ENCODE peak calls at places on chromosomes 12 and 14, in nine cellular contexts. One of them, this sample, is unnamed.

GRCh38 chr12:94704452-94704871 is 54.1 kb upstream of the TMCC3 start:
- ATAC-seq in mucosa of descending colon: peak; percentile 52
- ATAC-seq in effector memory CD8-positive, alpha-beta T cell: peak; percentile 88
- ATAC-seq in GM12878: no peak
- ATAC-seq in heart right ventricle: no peak
- ATAC-seq in A549: peak; percentile 93
- ATAC-seq in PC-3: peak; percentile 96
- ATAC-seq in activated T-cell treated with anti-CD3 and anti-CD28 coated beads, Interleukin-2, amount 50 U/mL, for 72 hours: no peak
- ATAC-seq in psoas muscle: no peak
- ATAC-seq in this sample: no peak

GRCh38 chr12:24997970-24998582 is 49.2 kb upstream of the BCAT1 start:
- ATAC-seq in effector memory CD8-positive, alpha-beta T cell: peak; percentile 81
- ATAC-seq in PC-3: no peak
- ATAC-seq in A549: no peak
- ATAC-seq in GM12878: peak; percentile 72
- ATAC-seq in heart right ventricle: no peak
- ATAC-seq in activated T-cell treated with anti-CD3 and anti-CD28 coated beads, Interleukin-2, amount 50 U/mL, for 72 hours: peak; percentile 56
- ATAC-seq in mucosa of descending colon: peak; percentile 63
- ATAC-seq in psoas muscle: peak; percentile 39
- ATAC-seq in this sample: peak; percentile 79

GRCh38 chr12:53820907-53821306 is 69.1 kb upstream of the CISTR start:
- ATAC-seq in A549: no peak
- ATAC-seq in GM12878: no peak
- ATAC-seq in psoas muscle: no peak
- ATAC-seq in mucosa of descending colon: no peak
- ATAC-seq in effector memory CD8-positive, alpha-beta T cell: no peak
- ATAC-seq in PC-3: no peak
- ATAC-seq in activated T-cell treated with anti-CD3 and anti-CD28 coated beads, Interleukin-2, amount 50 U/mL, for 72 hours: no peak
- ATAC-seq in heart right ventricle: no peak
- ATAC-seq in this sample: no peak

GRCh38 chr14:47539065-47539464 is 136.3 kb downstream of the MDGA2 start:
- ATAC-seq in A549: peak; percentile 30
- ATAC-seq in GM12878: peak; percentile 57
- ATAC-seq in psoas muscle: no peak
- ATAC-seq in heart right ventricle: no peak
- ATAC-seq in effector memory CD8-positive, alpha-beta T cell: no peak
- ATAC-seq in PC-3: peak; percentile 42
- ATAC-seq in activated T-cell treated with anti-CD3 and anti-CD28 coated beads, Interleukin-2, amount 50 U/mL, for 72 hours: no peak
- ATAC-seq in mucosa of descending colon: no peak
- ATAC-seq in this sample: no peak

GRCh38 chr14:89986475-89986874 is 30.7 kb downstream of the TDP1 start:
- ATAC-seq in PC-3: no peak
- ATAC-seq in activated T-cell treated with anti-CD3 and anti-CD28 coated beads, Interleukin-2, amount 50 U/mL, for 72 hours: no peak
- ATAC-seq in effector memory CD8-positive, alpha-beta T cell: no peak
- ATAC-seq in psoas muscle: no peak
- ATAC-seq in GM12878: no peak
- ATAC-seq in A549: no peak
- ATAC-seq in heart right ventricle: no peak
- ATAC-seq in mucosa of descending colon: no peak
- ATAC-seq in this sample: no peak

GRCh38 chr14:59425322-59425945 is 39.7 kb downstream of the GPR135 start:
- ATAC-seq in psoas muscle: peak; percentile 32
- ATAC-seq in A549: peak; percentile 55
- ATAC-seq in mucosa of descending colon: no peak
- ATAC-seq in PC-3: no peak
- ATAC-seq in activated T-cell treated with anti-CD3 and anti-CD28 coated beads, Interleukin-2, amount 50 U/mL, for 72 hours: no peak
- ATAC-seq in effector memory CD8-positive, alpha-beta T cell: no peak
- ATAC-seq in heart right ventricle: peak; percentile 51
- ATAC-seq in GM12878: no peak
- ATAC-seq in this sample: peak; percentile 22

GRCh38 chr14:50786821-50787464 is 44.0 kb downstream of the NIN start:
- ATAC-seq in PC-3: peak; percentile 65
- ATAC-seq in A549: no peak
- ATAC-seq in psoas muscle: no peak
- ATAC-seq in GM12878: no peak
- ATAC-seq in effector memory CD8-positive, alpha-beta T cell: no peak
- ATAC-seq in mucosa of descending colon: no peak
- ATAC-seq in activated T-cell treated with anti-CD3 and anti-CD28 coated beads, Interleukin-2, amount 50 U/mL, for 72 hours: peak; percentile 62
- ATAC-seq in heart right ventricle: no peak
- ATAC-seq in this sample: no peak

GRCh38 chr12:46895726-46896125 is 69.9 kb upstream of the SLC38A4 start:
- ATAC-seq in A549: no peak
- ATAC-seq in psoas muscle: no peak
- ATAC-seq in GM12878: no peak
- ATAC-seq in activated T-cell treated with anti-CD3 and anti-CD28 coated beads, Interleukin-2, amount 50 U/mL, for 72 hours: no peak
- ATAC-seq in mucosa of descending colon: no peak
- ATAC-seq in effector memory CD8-positive, alpha-beta T cell: no peak
- ATAC-seq in PC-3: no peak
- ATAC-seq in heart right ventricle: no peak
- ATAC-seq in this sample: no peak

GRCh38 chr12:62677355-62677754 is 210.7 kb downstream of the MON2 start:
- ATAC-seq in activated T-cell treated with anti-CD3 and anti-CD28 coated beads, Interleukin-2, amount 50 U/mL, for 72 hours: no peak
- ATAC-seq in PC-3: no peak
- ATAC-seq in GM12878: no peak
- ATAC-seq in mucosa of descending colon: no peak
- ATAC-seq in heart right ventricle: no peak
- ATAC-seq in psoas muscle: no peak
- ATAC-seq in A549: no peak
- ATAC-seq in effector memory CD8-positive, alpha-beta T cell: no peak
- ATAC-seq in this sample: no peak

GRCh38 chr14:96187216-96188050 is 17.2 kb upstream of the BDKRB2 start:
- ATAC-seq in PC-3: no peak
- ATAC-seq in mucosa of descending colon: no peak
- ATAC-seq in A549: no peak
- ATAC-seq in GM12878: no peak
- ATAC-seq in psoas muscle: no peak
- ATAC-seq in heart right ventricle: no peak
- ATAC-seq in effector memory CD8-positive, alpha-beta T cell: no peak
- ATAC-seq in activated T-cell treated with anti-CD3 and anti-CD28 coated beads, Interleukin-2, amount 50 U/mL, for 72 hours: no peak
- ATAC-seq in this sample: no peak

GRCh38 chr14:66114071-66114470 is 372.1 kb upstream of the CCDC196 start:
- ATAC-seq in effector memory CD8-positive, alpha-beta T cell: no peak
- ATAC-seq in mucosa of descending colon: no peak
- ATAC-seq in psoas muscle: no peak
- ATAC-seq in activated T-cell treated with anti-CD3 and anti-CD28 coated beads, Interleukin-2, amount 50 U/mL, for 72 hours: no peak
- ATAC-seq in GM12878: no peak
- ATAC-seq in A549: no peak
- ATAC-seq in heart right ventricle: no peak
- ATAC-seq in PC-3: no peak
- ATAC-seq in this sample: no peak

GRCh38 chr12:132572106-132572505 is 38.3 kb downstream of the LRCOL1 start:
- ATAC-seq in activated T-cell treated with anti-CD3 and anti-CD28 coated beads, Interleukin-2, amount 50 U/mL, for 72 hours: no peak
- ATAC-seq in effector memory CD8-positive, alpha-beta T cell: no peak
- ATAC-seq in PC-3: no peak
- ATAC-seq in psoas muscle: no peak
- ATAC-seq in GM12878: no peak
- ATAC-seq in A549: peak; percentile 26
- ATAC-seq in mucosa of descending colon: peak; percentile 6
- ATAC-seq in heart right ventricle: no peak
- ATAC-seq in this sample: no peak

GRCh38 chr14:65346895-65347294 is 65.6 kb upstream of the FUT8 start:
- ATAC-seq in activated T-cell treated with anti-CD3 and anti-CD28 coated beads, Interleukin-2, amount 50 U/mL, for 72 hours: no peak
- ATAC-seq in mucosa of descending colon: peak; percentile 56
- ATAC-seq in heart right ventricle: no peak
- ATAC-seq in A549: no peak
- ATAC-seq in PC-3: no peak
- ATAC-seq in effector memory CD8-positive, alpha-beta T cell: no peak
- ATAC-seq in psoas muscle: no peak
- ATAC-seq in GM12878: no peak
- ATAC-seq in this sample: peak; percentile 35

GRCh38 chr12:132771126-132771838 is 9.7 kb upstream of the ANKLE2 start:
- ATAC-seq in PC-3: no peak
- ATAC-seq in A549: no peak
- ATAC-seq in heart right ventricle: no peak
- ATAC-seq in activated T-cell treated with anti-CD3 and anti-CD28 coated beads, Interleukin-2, amount 50 U/mL, for 72 hours: peak; percentile 69
- ATAC-seq in effector memory CD8-positive, alpha-beta T cell: peak; percentile 77
- ATAC-seq in psoas muscle: no peak
- ATAC-seq in mucosa of descending colon: peak; percentile 38
- ATAC-seq in GM12878: peak; percentile 56
- ATAC-seq in this sample: peak; percentile 12

GRCh38 chr14:90608925-90609324 is 207.3 kb downstream of the TTC7B start:
- ATAC-seq in A549: no peak
- ATAC-seq in PC-3: no peak
- ATAC-seq in effector memory CD8-positive, alpha-beta T cell: no peak
- ATAC-seq in heart right ventricle: no peak
- ATAC-seq in activated T-cell treated with anti-CD3 and anti-CD28 coated beads, Interleukin-2, amount 50 U/mL, for 72 hours: no peak
- ATAC-seq in mucosa of descending colon: no peak
- ATAC-seq in GM12878: peak; percentile 95
- ATAC-seq in psoas muscle: no peak
- ATAC-seq in this sample: no peak

GRCh38 chr14:38107216-38107631 is 100.5 kb upstream of the SSTR1 start:
- ATAC-seq in GM12878: peak; percentile 61
- ATAC-seq in effector memory CD8-positive, alpha-beta T cell: no peak
- ATAC-seq in PC-3: no peak
- ATAC-seq in heart right ventricle: no peak
- ATAC-seq in psoas muscle: no peak
- ATAC-seq in activated T-cell treated with anti-CD3 and anti-CD28 coated beads, Interleukin-2, amount 50 U/mL, for 72 hours: peak; percentile 83
- ATAC-seq in A549: no peak
- ATAC-seq in mucosa of descending colon: no peak
- ATAC-seq in this sample: no peak

GRCh38 chr12:79422060-79422812 is 268.5 kb downstream of the PAWR start:
- ATAC-seq in mucosa of descending colon: no peak
- ATAC-seq in activated T-cell treated with anti-CD3 and anti-CD28 coated beads, Interleukin-2, amount 50 U/mL, for 72 hours: no peak
- ATAC-seq in psoas muscle: no peak
- ATAC-seq in GM12878: no peak
- ATAC-seq in heart right ventricle: no peak
- ATAC-seq in effector memory CD8-positive, alpha-beta T cell: no peak
- ATAC-seq in PC-3: no peak
- ATAC-seq in A549: no peak
- ATAC-seq in this sample: no peak

This sample was measured in esophagus mucosa.